ENCODE peak calls at places on chromosomes 11 and 22, in five cellular contexts. N is RWPE1, T is posterior vena cava, B is non-pigmented ciliary epithelial cell, I is Daoy. W is an unnamed sample.

GRCh38 chr11:63556404-63556803 is 6.8 kb downstream of the PLAAT2 start:
- DNase-seq in N (no peak), T (no peak), B (no peak), I (no peak), W (no peak)

GRCh38 chr11:29231991-29232390 is 784.8 kb downstream of the KCNA4 start:
- DNase-seq in N (no peak), T (no peak), B (no peak), I (no peak), W (no peak)

GRCh38 chr22:47000256-47000655 is 237.8 kb downstream of the TBC1D22A start:
- DNase-seq in N (no peak), T (peak), B (no peak), I (no peak), W (no peak)

GRCh38 chr11:124894606-124895430 is 2.8 kb downstream of the ROBO4 start:
- DNase-seq in N (no peak), T (no peak), B (no peak), I (no peak), W (no peak)

GRCh38 chr11:99257131-99257530 is 236.4 kb downstream of the CNTN5 start:
- DNase-seq in N (no peak), T (no peak), B (no peak), I (no peak), W (no peak)

GRCh38 chr22:46936378-46936916 is 174.0 kb downstream of the TBC1D22A start:
- DNase-seq in N (no peak), T (no peak), B (no peak), I (no peak), W (no peak)

GRCh38 chr22:49517211-49517610 is 310.5 kb downstream of the BRD1 start:
- DNase-seq in N (no peak), T (no peak), B (no peak), I (no peak), W (no peak)

GRCh38 chr11:62708423-62709261 is 1.2 kb downstream of the GNG3 start:
- DNase-seq in N (no peak), T (no peak), B (no peak), I (no peak), W (no peak)

GRCh38 chr11:73177380-73178091 is 35.4 kb upstream of the FCHSD2 start:
- DNase-seq in N (no peak), T (peak), B (no peak), I (peak), W (no peak)

GRCh38 chr11:111417766-111418435 is 38.8 kb upstream of the POU2AF1 start:
- DNase-seq in N (no peak), T (no peak), B (peak), I (peak), W (no peak)

GRCh38 chr22:19759459-19759993 is 1.1 kb upstream of the TBX1 start:
- DNase-seq in N (no peak), T (no peak), B (no peak), I (peak), W (no peak)

GRCh38 chr22:50199836-50200332 is 927 bp upstream of the SELENOO start:
- DNase-seq in N (no peak), T (no peak), B (no peak), I (no peak), W (no peak)

GRCh38 chr11:116110356-116110755 is 606.1 kb upstream of the CADM1 start:
- DNase-seq in N (no peak), T (no peak), B (no peak), I (no peak), W (no peak)

GRCh38 chr11:126348806-126349582 is 6.5 kb upstream of the ST3GAL4 start:
- DNase-seq in N (no peak), T (no peak), B (no peak), I (peak), W (no peak)

GRCh38 chr22:27879923-27880322 is 39.1 kb downstream of the PITPNB start:
- DNase-seq in N (peak), T (no peak), B (no peak), I (peak), W (peak)

GRCh38 chr11:103170865-103171264 is 61.6 kb downstream of the DYNC2H1 start:
- DNase-seq in N (no peak), T (no peak), B (peak), I (no peak), W (no peak)

GRCh38 chr11:45887587-45887986 is 2.1 kb downstream of the MAPK8IP1 start:
- DNase-seq in N (no peak), T (no peak), B (no peak), I (no peak), W (no peak)

GRCh38 chr11:67423466-67423865 is 4.8 kb upstream of the RPS6KB2 start:
- DNase-seq in N (no peak), T (no peak), B (no peak), I (no peak), W (no peak)

GRCh38 chr11:113906038-113906437 is 1.4 kb downstream of the HTR3B start:
- DNase-seq in N (no peak), T (no peak), B (no peak), I (peak), W (peak)

GRCh38 chr11:79087238-79087956 is 353.4 kb downstream of the TENM4 start:
- DNase-seq in N (peak), T (no peak), B (peak), I (peak), W (peak)

GRCh38 chr11:35682230-35683195 is 19.9 kb downstream of the TRIM44 start:
- DNase-seq in N (no peak), T (no peak), B (no peak), I (no peak), W (peak)

GRCh38 chr11:110710520-110711381 is 1.5 kb downstream of the ARHGAP20 start:
- DNase-seq in N (peak), T (peak), B (no peak), I (no peak), W (no peak)

GRCh38 chr11:108933630-108934029 is 268.8 kb downstream of the DDX10 start:
- DNase-seq in N (no peak), T (no peak), B (peak), I (no peak), W (no peak)

GRCh38 chr22:42439821-42440674 is 7.8 kb upstream of the NFAM1 start:
- DNase-seq in N (no peak), T (no peak), B (no peak), I (peak), W (peak)

GRCh38 chr11:26247340-26247739 is 84.6 kb upstream of the ANO3 start:
- DNase-seq in N (no peak), T (no peak), B (peak), I (no peak), W (no peak)

GRCh38 chr11:2807276-2807681 is 78.3 kb downstream of the CDKN1C start:
- DNase-seq in N (no peak), T (peak), B (no peak), I (peak), W (no peak)

GRCh38 chr11:3220521-3221407 is 2.2 kb upstream of the MRGPRG start:
- DNase-seq in N (no peak), T (peak), B (no peak), I (peak), W (no peak)

GRCh38 chr11:69642913-69643632 is 2.1 kb downstream of the CCND1 start:
- DNase-seq in N (no peak), T (peak), B (no peak), I (peak), W (peak)

GRCh38 chr11:8066911-8067455 is 14.0 kb upstream of the TUB start:
- DNase-seq in N (no peak), T (no peak), B (no peak), I (no peak), W (no peak)

GRCh38 chr11:116182356-116182966 is 590.3 kb downstream of the BUD13 start:
- DNase-seq in N (no peak), T (no peak), B (no peak), I (no peak), W (no peak)

GRCh38 chr11:116648229-116649174 is 124.3 kb downstream of the BUD13 start:
- DNase-seq in N (no peak), T (no peak), B (no peak), I (no peak), W (no peak)

GRCh38 chr11:65425971-65426838 is 3.6 kb downstream of the NEAT1 start:
- DNase-seq in N (no peak), T (no peak), B (no peak), I (peak), W (peak)

GRCh38 chr11:130383363-130384168 is 44.8 kb downstream of the ADAMTS8 start:
- DNase-seq in N (no peak), T (no peak), B (peak), I (peak), W (peak)

GRCh38 chr11:8649361-8649760 is 33.1 kb downstream of the TRIM66 start:
- DNase-seq in N (peak), T (no peak), B (peak), I (peak), W (peak)